ENCODE peak calls at places on chromosomes 3 and 15, in four cellular contexts. B, Y, C and W are unnamed samples.
A peak's percentile ranks its signal among the peaks of the same experiment; 100 is the strongest.

GRCh38 chr3:168977696-168978374 is 685.7 kb downstream of the MECOM start:
- DNase-seq in C (no peak), B (no peak), Y (no peak), W (no peak)

GRCh38 chr3:156941311-156941710 is 115.2 kb downstream of the LEKR1 start:
- DNase-seq in Y (no peak), B (no peak), C (no peak), W (no peak)

GRCh38 chr15:64697911-64698369 is 77.4 kb downstream of the RBPMS2 start:
- DNase-seq in C (no peak), B (no peak), Y (no peak), W (no peak)

GRCh38 chr15:40582726-40583246 is 11.3 kb upstream of the KNL1 start:
- DNase-seq in B (no peak), Y (no peak), C (no peak), W (no peak)

GRCh38 chr15:77036537-77037474 is 34.1 kb downstream of the TSPAN3 start:
- DNase-seq in B (no peak), C (peak; percentile 63), Y (no peak), W (peak; percentile 43)

GRCh38 chr3:175383366-175383765 is 524.2 kb downstream of the NAALADL2 start:
- DNase-seq in C (no peak), Y (no peak), B (no peak), W (no peak)

GRCh38 chr3:102158080-102158756 is 276.6 kb upstream of the ZPLD1 start:
- DNase-seq in C (no peak), B (no peak), Y (no peak), W (no peak)

GRCh38 chr3:182165234-182165633 is 453.5 kb downstream of the SOX2 start:
- DNase-seq in C (no peak), B (no peak), Y (no peak), W (no peak)

GRCh38 chr3:61411009-61411662 is 150.2 kb upstream of the PTPRG start:
- DNase-seq in C (no peak), B (no peak), Y (no peak), W (no peak)

GRCh38 chr3:189941679-189942078 is 179.0 kb downstream of the P3H2 start:
- DNase-seq in C (no peak), B (no peak), Y (no peak), W (no peak)

GRCh38 chr15:39177561-39177960 is 403.3 kb upstream of the THBS1 start:
- DNase-seq in B (no peak), C (no peak), Y (no peak), W (no peak)

GRCh38 chr15:73755481-73755880 is 2.3 kb upstream of the INSYN1 start:
- DNase-seq in Y (no peak), C (no peak), B (no peak), W (no peak)

GRCh38 chr3:19885468-19885867 is 48.5 kb downstream of the EFHB start:
- DNase-seq in Y (peak; percentile 6), B (no peak), C (no peak), W (no peak)

GRCh38 chr15:78265752-78266224 is 1.4 kb downstream of the DNAJA4 start:
- DNase-seq in C (no peak), Y (no peak), B (no peak), W (no peak)

GRCh38 chr15:81229596-81229995 is 32.9 kb downstream of the IL16 start:
- DNase-seq in B (no peak), C (peak; percentile 76), Y (no peak), W (no peak)

GRCh38 chr15:77023576-77024272 is 28.8 kb downstream of the PSTPIP1 start:
- DNase-seq in B (no peak), Y (no peak), C (no peak), W (peak; percentile 29)

GRCh38 chr15:62402687-62403086 is 237.6 kb upstream of the C2CD4B start:
- DNase-seq in B (no peak), Y (no peak), C (no peak), W (no peak)

GRCh38 chr3:149967067-149967685 is 3.5 kb downstream of the PFN2 start:
- DNase-seq in B (no peak), C (no peak), Y (peak; percentile 32), W (no peak)

GRCh38 chr3:193732391-193732790 is 139.4 kb downstream of the OPA1 start:
- DNase-seq in C (no peak), Y (no peak), B (no peak), W (no peak)